ENCODE peak calls at places on chromosomes 1 and 21, in ten cellular contexts. J is neural crest cell; L is HFFc6; P is EL; Y is cardiac muscle cell; V is breast epithelium; R is tibial artery; F is occipital lobe; U is nucleus accumbens; M is stimulated activated CD8-positive, alpha-beta memory T cell treated with anti-CD3 and anti-CD28 coated beads, Interleukin-7, amount 100 ng/mL, for 24 hours. W is an unnamed sample.

GRCh38 chr1:201445300-201445699 is 23.7 kb downstream of the PHLDA3 start:
- DNase-seq in R (no peak), J (no peak), Y (no peak), L (no peak), M (no peak), V (no peak), U (no peak), P (no peak), F (no peak), W (no peak)

GRCh38 chr1:243396424-243396823 is 140.6 kb downstream of the SDCCAG8 start:
- DNase-seq in Y (no peak), M (no peak), F (no peak), J (no peak), P (no peak), R (no peak), L (no peak), U (no peak), V (no peak), W (no peak)

GRCh38 chr1:248618878-248619277 is 16.0 kb downstream of the OR2T11 start:
- DNase-seq in L (peak; percentile 25), M (peak; percentile 17), Y (peak; percentile 39), F (peak; percentile 16), V (peak; percentile 54), R (no peak), J (no peak), P (peak; percentile 54), U (peak; percentile 2), W (peak; percentile 28)

GRCh38 chr1:197235355-197235754 is 32.7 kb upstream of the CRB1 start:
- DNase-seq in F (no peak), R (no peak), Y (no peak), P (no peak), J (no peak), V (no peak), L (no peak), M (no peak), U (no peak), W (no peak)

GRCh38 chr1:170929835-170930554 is 5.3 kb upstream of the MROH9 start:
- DNase-seq in J (no peak), F (peak; percentile 6), V (no peak), Y (peak; percentile 79), R (no peak), L (peak; percentile 83), P (peak; percentile 82), U (no peak), M (no peak), W (no peak)

GRCh38 chr1:5920201-5920600 is 72.0 kb downstream of the NPHP4 start:
- DNase-seq in Y (no peak), V (no peak), J (no peak), P (no peak), R (peak; percentile 57), L (no peak), F (no peak), M (no peak), U (no peak), W (no peak)

GRCh38 chr1:186566140-186566850 is 105.4 kb upstream of the PDC start:
- DNase-seq in V (no peak), P (peak; percentile 33), U (no peak), J (no peak), L (peak; percentile 62), M (no peak), R (no peak), Y (no peak), F (no peak), W (no peak)

GRCh38 chr1:223650465-223650864 is 15.0 kb downstream of the CAPN8 start:
- DNase-seq in Y (no peak), P (no peak), L (no peak), R (no peak), U (no peak), M (no peak), J (no peak), F (no peak), V (no peak), W (no peak)

GRCh38 chr1:36178479-36179219 is 22.7 kb downstream of the MAP7D1 start:
- DNase-seq in U (no peak), Y (no peak), M (no peak), J (no peak), L (no peak), F (no peak), P (no peak), V (no peak), R (no peak), W (no peak)

GRCh38 chr1:151542710-151543129 is 2.6 kb downstream of the TUFT1 start:
- DNase-seq in F (no peak), J (no peak), P (peak; percentile 97), Y (peak; percentile 79), R (no peak), U (no peak), V (no peak), M (no peak), L (peak; percentile 87), W (no peak)

GRCh38 chr1:64092851-64093371 is 110.5 kb upstream of the UBE2U start:
- DNase-seq in R (no peak), F (no peak), U (no peak), P (no peak), J (no peak), V (no peak), M (no peak), Y (no peak), L (no peak), W (no peak)

GRCh38 chr1:205709059-205709398 is 28.7 kb upstream of the SLC45A3 start:
- DNase-seq in P (peak; percentile 59), U (no peak), M (no peak), L (peak; percentile 47), R (no peak), F (no peak), Y (peak; percentile 77), J (no peak), V (no peak), W (no peak)

GRCh38 chr1:237863234-237863633 is 27.5 kb downstream of the ZP4 start:
- DNase-seq in M (no peak), V (no peak), L (no peak), U (no peak), Y (no peak), R (no peak), F (no peak), P (no peak), J (no peak), W (no peak)

GRCh38 chr1:229894535-229894934 is 172.5 kb upstream of the GALNT2 start:
- DNase-seq in J (no peak), Y (no peak), F (no peak), L (no peak), R (no peak), M (no peak), U (no peak), P (no peak), V (no peak), W (no peak)

GRCh38 chr1:43606624-43607023 is 43.3 kb upstream of the KDM4A start:
- DNase-seq in U (no peak), J (no peak), R (no peak), F (no peak), L (no peak), P (no peak), V (no peak), Y (no peak), M (no peak), W (no peak)

GRCh38 chr1:206770531-206771352 is at the start of gene IL19:
- DNase-seq in M (no peak), J (no peak), U (no peak), V (no peak), R (no peak), P (peak; percentile 26), F (no peak), Y (peak; percentile 77), L (no peak), W (no peak)

GRCh38 chr1:159918041-159918917 is 7.0 kb downstream of the TAGLN2 start:
- DNase-seq in J (no peak), U (no peak), L (peak; percentile 44), M (no peak), R (no peak), F (no peak), P (peak; percentile 48), V (no peak), Y (no peak), W (no peak)

GRCh38 chr1:57966340-57966739 is 542.5 kb upstream of the DAB1 start:
- DNase-seq in U (no peak), J (no peak), R (no peak), Y (no peak), L (no peak), M (no peak), F (no peak), P (no peak), V (no peak), W (no peak)

GRCh38 chr1:96978867-96979266 is 257.3 kb downstream of the PTBP2 start:
- DNase-seq in J (no peak), P (no peak), M (no peak), L (no peak), Y (no peak), U (no peak), R (no peak), F (no peak), V (no peak), W (no peak)

GRCh38 chr1:148379697-148380096 is 103.4 kb downstream of the PPIAL4G start:
- DNase-seq in Y (no peak), F (no peak), R (no peak), M (no peak), L (no peak), V (no peak), U (no peak), P (no peak), J (no peak), W (no peak)

GRCh38 chr21:41775152-41775472 is 8.3 kb upstream of the RIPK4 start:
- DNase-seq in L (no peak), J (no peak), M (no peak), F (no peak), Y (no peak), P (no peak), U (no peak), R (no peak), V (no peak), W (no peak)

GRCh38 chr1:234730542-234731370 is 120.8 kb upstream of the IRF2BP2 start:
- DNase-seq in R (no peak), Y (no peak), V (no peak), M (no peak), L (no peak), U (no peak), J (no peak), F (no peak), P (no peak), W (no peak)

GRCh38 chr1:118940957-118941356 is 47.2 kb downstream of the TBX15 start:
- DNase-seq in V (no peak), F (no peak), J (no peak), P (no peak), R (no peak), Y (no peak), U (no peak), M (no peak), L (no peak), W (no peak)

GRCh38 chr1:48216941-48217340 is 5.6 kb upstream of the SLC5A9 start:
- DNase-seq in R (no peak), F (no peak), V (no peak), J (no peak), M (no peak), Y (no peak), U (no peak), L (no peak), P (no peak), W (no peak)

GRCh38 chr1:85599076-85599491 is 18.5 kb downstream of the CCN1 start:
- DNase-seq in R (no peak), J (no peak), L (no peak), V (no peak), M (no peak), F (no peak), U (no peak), Y (no peak), P (no peak), W (no peak)

GRCh38 chr21:44758141-44758561 is 43.5 kb downstream of the UBE2G2 start:
- DNase-seq in J (no peak), V (no peak), P (no peak), M (no peak), L (no peak), R (peak; percentile 50), U (no peak), Y (no peak), F (no peak), W (no peak)

W was measured in T-helper 1 cell.